ENCODE peak calls at places on chromosomes 3 and 15, in six cellular contexts. One of them, this sample, is unnamed.

GRCh38 chr3:188915137-188915536 is 256.6 kb upstream of the TPRG1 start:
- ATAC-seq in pancreas: no peak
- ATAC-seq in activated CD8-positive, alpha-beta memory T cell treated with anti-CD3 and anti-CD28 coated beads, Interleukin-2, amount 10 ng/mL, durations not matched to agents 7 days and 5 days: peak
- ATAC-seq in activated naive CD8-positive, alpha-beta T cell treated with anti-CD3 and anti-CD28 coated beads, Interleukin-2, amount 10 ng/mL, durations not matched to agents 7 days and 5 days: peak
- ATAC-seq in naive thymus-derived CD4-positive, alpha-beta T cell: no peak
- ATAC-seq in esophagus mucosa: no peak
- ATAC-seq in this sample: peak

GRCh38 chr3:127102587-127102986 is 90.3 kb upstream of the PRR23E start:
- ATAC-seq in pancreas: no peak
- ATAC-seq in activated CD8-positive, alpha-beta memory T cell treated with anti-CD3 and anti-CD28 coated beads, Interleukin-2, amount 10 ng/mL, durations not matched to agents 7 days and 5 days: no peak
- ATAC-seq in activated naive CD8-positive, alpha-beta T cell treated with anti-CD3 and anti-CD28 coated beads, Interleukin-2, amount 10 ng/mL, durations not matched to agents 7 days and 5 days: no peak
- ATAC-seq in naive thymus-derived CD4-positive, alpha-beta T cell: no peak
- ATAC-seq in esophagus mucosa: no peak
- ATAC-seq in this sample: no peak

GRCh38 chr3:147002721-147003120 is 397.6 kb upstream of the PLSCR5 start:
- ATAC-seq in pancreas: no peak
- ATAC-seq in activated CD8-positive, alpha-beta memory T cell treated with anti-CD3 and anti-CD28 coated beads, Interleukin-2, amount 10 ng/mL, durations not matched to agents 7 days and 5 days: no peak
- ATAC-seq in activated naive CD8-positive, alpha-beta T cell treated with anti-CD3 and anti-CD28 coated beads, Interleukin-2, amount 10 ng/mL, durations not matched to agents 7 days and 5 days: no peak
- ATAC-seq in naive thymus-derived CD4-positive, alpha-beta T cell: no peak
- ATAC-seq in esophagus mucosa: no peak
- ATAC-seq in this sample: no peak

GRCh38 chr3:187370051-187370450 is 1.9 kb downstream of the RTP4 start:
- ATAC-seq in pancreas: no peak
- ATAC-seq in activated CD8-positive, alpha-beta memory T cell treated with anti-CD3 and anti-CD28 coated beads, Interleukin-2, amount 10 ng/mL, durations not matched to agents 7 days and 5 days: no peak
- ATAC-seq in activated naive CD8-positive, alpha-beta T cell treated with anti-CD3 and anti-CD28 coated beads, Interleukin-2, amount 10 ng/mL, durations not matched to agents 7 days and 5 days: no peak
- ATAC-seq in naive thymus-derived CD4-positive, alpha-beta T cell: no peak
- ATAC-seq in esophagus mucosa: peak
- ATAC-seq in this sample: no peak

GRCh38 chr15:50287324-50288116 is 22.0 kb upstream of the HDC start:
- ATAC-seq in pancreas: no peak
- ATAC-seq in activated CD8-positive, alpha-beta memory T cell treated with anti-CD3 and anti-CD28 coated beads, Interleukin-2, amount 10 ng/mL, durations not matched to agents 7 days and 5 days: no peak
- ATAC-seq in activated naive CD8-positive, alpha-beta T cell treated with anti-CD3 and anti-CD28 coated beads, Interleukin-2, amount 10 ng/mL, durations not matched to agents 7 days and 5 days: no peak
- ATAC-seq in naive thymus-derived CD4-positive, alpha-beta T cell: no peak
- ATAC-seq in esophagus mucosa: no peak
- ATAC-seq in this sample: no peak

GRCh38 chr3:46282696-46283095 is 40.4 kb downstream of the CCR3 start:
- ATAC-seq in pancreas: no peak
- ATAC-seq in activated CD8-positive, alpha-beta memory T cell treated with anti-CD3 and anti-CD28 coated beads, Interleukin-2, amount 10 ng/mL, durations not matched to agents 7 days and 5 days: no peak
- ATAC-seq in activated naive CD8-positive, alpha-beta T cell treated with anti-CD3 and anti-CD28 coated beads, Interleukin-2, amount 10 ng/mL, durations not matched to agents 7 days and 5 days: no peak
- ATAC-seq in naive thymus-derived CD4-positive, alpha-beta T cell: no peak
- ATAC-seq in esophagus mucosa: no peak
- ATAC-seq in this sample: peak

GRCh38 chr3:27501759-27502158 is 17.6 kb upstream of the SLC4A7 start:
- ATAC-seq in pancreas: no peak
- ATAC-seq in activated CD8-positive, alpha-beta memory T cell treated with anti-CD3 and anti-CD28 coated beads, Interleukin-2, amount 10 ng/mL, durations not matched to agents 7 days and 5 days: no peak
- ATAC-seq in activated naive CD8-positive, alpha-beta T cell treated with anti-CD3 and anti-CD28 coated beads, Interleukin-2, amount 10 ng/mL, durations not matched to agents 7 days and 5 days: no peak
- ATAC-seq in naive thymus-derived CD4-positive, alpha-beta T cell: no peak
- ATAC-seq in esophagus mucosa: no peak
- ATAC-seq in this sample: no peak

GRCh38 chr3:116663161-116663885 is 46.3 kb upstream of the TUSC7 start:
- ATAC-seq in pancreas: no peak
- ATAC-seq in activated CD8-positive, alpha-beta memory T cell treated with anti-CD3 and anti-CD28 coated beads, Interleukin-2, amount 10 ng/mL, durations not matched to agents 7 days and 5 days: no peak
- ATAC-seq in activated naive CD8-positive, alpha-beta T cell treated with anti-CD3 and anti-CD28 coated beads, Interleukin-2, amount 10 ng/mL, durations not matched to agents 7 days and 5 days: no peak
- ATAC-seq in naive thymus-derived CD4-positive, alpha-beta T cell: no peak
- ATAC-seq in esophagus mucosa: no peak
- ATAC-seq in this sample: no peak

GRCh38 chr3:167750273-167750971 is 14.9 kb downstream of the SERPINI1 start:
- ATAC-seq in pancreas: no peak
- ATAC-seq in activated CD8-positive, alpha-beta memory T cell treated with anti-CD3 and anti-CD28 coated beads, Interleukin-2, amount 10 ng/mL, durations not matched to agents 7 days and 5 days: peak
- ATAC-seq in activated naive CD8-positive, alpha-beta T cell treated with anti-CD3 and anti-CD28 coated beads, Interleukin-2, amount 10 ng/mL, durations not matched to agents 7 days and 5 days: peak
- ATAC-seq in naive thymus-derived CD4-positive, alpha-beta T cell: peak
- ATAC-seq in esophagus mucosa: peak
- ATAC-seq in this sample: peak

GRCh38 chr3:38519000-38519399 is 22.9 kb downstream of the EXOG start:
- ATAC-seq in pancreas: no peak
- ATAC-seq in activated CD8-positive, alpha-beta memory T cell treated with anti-CD3 and anti-CD28 coated beads, Interleukin-2, amount 10 ng/mL, durations not matched to agents 7 days and 5 days: no peak
- ATAC-seq in activated naive CD8-positive, alpha-beta T cell treated with anti-CD3 and anti-CD28 coated beads, Interleukin-2, amount 10 ng/mL, durations not matched to agents 7 days and 5 days: no peak
- ATAC-seq in naive thymus-derived CD4-positive, alpha-beta T cell: no peak
- ATAC-seq in esophagus mucosa: no peak
- ATAC-seq in this sample: no peak

GRCh38 chr3:189170559-189170958 is 1.2 kb upstream of the TPRG1 start:
- ATAC-seq in pancreas: no peak
- ATAC-seq in activated CD8-positive, alpha-beta memory T cell treated with anti-CD3 and anti-CD28 coated beads, Interleukin-2, amount 10 ng/mL, durations not matched to agents 7 days and 5 days: no peak
- ATAC-seq in activated naive CD8-positive, alpha-beta T cell treated with anti-CD3 and anti-CD28 coated beads, Interleukin-2, amount 10 ng/mL, durations not matched to agents 7 days and 5 days: no peak
- ATAC-seq in naive thymus-derived CD4-positive, alpha-beta T cell: no peak
- ATAC-seq in esophagus mucosa: no peak
- ATAC-seq in this sample: no peak

GRCh38 chr3:16935766-16936165 is 51.0 kb downstream of the PLCL2 start:
- ATAC-seq in pancreas: no peak
- ATAC-seq in activated CD8-positive, alpha-beta memory T cell treated with anti-CD3 and anti-CD28 coated beads, Interleukin-2, amount 10 ng/mL, durations not matched to agents 7 days and 5 days: no peak
- ATAC-seq in activated naive CD8-positive, alpha-beta T cell treated with anti-CD3 and anti-CD28 coated beads, Interleukin-2, amount 10 ng/mL, durations not matched to agents 7 days and 5 days: no peak
- ATAC-seq in naive thymus-derived CD4-positive, alpha-beta T cell: no peak
- ATAC-seq in esophagus mucosa: no peak
- ATAC-seq in this sample: no peak

GRCh38 chr15:75672646-75673425 is 25.1 kb downstream of the SNX33 start:
- ATAC-seq in pancreas: peak
- ATAC-seq in activated CD8-positive, alpha-beta memory T cell treated with anti-CD3 and anti-CD28 coated beads, Interleukin-2, amount 10 ng/mL, durations not matched to agents 7 days and 5 days: no peak
- ATAC-seq in activated naive CD8-positive, alpha-beta T cell treated with anti-CD3 and anti-CD28 coated beads, Interleukin-2, amount 10 ng/mL, durations not matched to agents 7 days and 5 days: no peak
- ATAC-seq in naive thymus-derived CD4-positive, alpha-beta T cell: no peak
- ATAC-seq in esophagus mucosa: no peak
- ATAC-seq in this sample: peak

GRCh38 chr15:63915888-63916731 is 82.4 kb upstream of the HERC1 start:
- ATAC-seq in pancreas: no peak
- ATAC-seq in activated CD8-positive, alpha-beta memory T cell treated with anti-CD3 and anti-CD28 coated beads, Interleukin-2, amount 10 ng/mL, durations not matched to agents 7 days and 5 days: no peak
- ATAC-seq in activated naive CD8-positive, alpha-beta T cell treated with anti-CD3 and anti-CD28 coated beads, Interleukin-2, amount 10 ng/mL, durations not matched to agents 7 days and 5 days: no peak
- ATAC-seq in naive thymus-derived CD4-positive, alpha-beta T cell: no peak
- ATAC-seq in esophagus mucosa: no peak
- ATAC-seq in this sample: no peak

GRCh38 chr3:131396170-131396569 is 14.6 kb downstream of the NUDT16 start:
- ATAC-seq in pancreas: no peak
- ATAC-seq in activated CD8-positive, alpha-beta memory T cell treated with anti-CD3 and anti-CD28 coated beads, Interleukin-2, amount 10 ng/mL, durations not matched to agents 7 days and 5 days: no peak
- ATAC-seq in activated naive CD8-positive, alpha-beta T cell treated with anti-CD3 and anti-CD28 coated beads, Interleukin-2, amount 10 ng/mL, durations not matched to agents 7 days and 5 days: no peak
- ATAC-seq in naive thymus-derived CD4-positive, alpha-beta T cell: no peak
- ATAC-seq in esophagus mucosa: no peak
- ATAC-seq in this sample: no peak

GRCh38 chr3:32945136-32945535 is 6.3 kb upstream of the CCR4 start:
- ATAC-seq in pancreas: no peak
- ATAC-seq in activated CD8-positive, alpha-beta memory T cell treated with anti-CD3 and anti-CD28 coated beads, Interleukin-2, amount 10 ng/mL, durations not matched to agents 7 days and 5 days: no peak
- ATAC-seq in activated naive CD8-positive, alpha-beta T cell treated with anti-CD3 and anti-CD28 coated beads, Interleukin-2, amount 10 ng/mL, durations not matched to agents 7 days and 5 days: no peak
- ATAC-seq in naive thymus-derived CD4-positive, alpha-beta T cell: no peak
- ATAC-seq in esophagus mucosa: peak
- ATAC-seq in this sample: no peak

GRCh38 chr3:113245775-113246174 is 34.4 kb downstream of the BOC start:
- ATAC-seq in pancreas: no peak
- ATAC-seq in activated CD8-positive, alpha-beta memory T cell treated with anti-CD3 and anti-CD28 coated beads, Interleukin-2, amount 10 ng/mL, durations not matched to agents 7 days and 5 days: no peak
- ATAC-seq in activated naive CD8-positive, alpha-beta T cell treated with anti-CD3 and anti-CD28 coated beads, Interleukin-2, amount 10 ng/mL, durations not matched to agents 7 days and 5 days: no peak
- ATAC-seq in naive thymus-derived CD4-positive, alpha-beta T cell: no peak
- ATAC-seq in esophagus mucosa: no peak
- ATAC-seq in this sample: no peak